ENCODE peak calls at places on chromosomes 1 and 21, in nine cellular contexts. I is progenitor cell of endocrine pancreas, G is ovary, J is lower lobe of right lung, W is AG09309, U is WERI-Rb-1, Z is RWPE1, A is glutamatergic neuron, R is uterus. K is an unnamed sample.
A peak's percentile ranks its signal among the peaks of the same experiment; 100 is the strongest.

GRCh38 chr21:33976980-33977720 is 61.5 kb upstream of the ATP5PO start:
- DNase-seq in J (no peak), U (no peak), I (no peak), R (no peak), G (no peak), A (no peak), W (no peak), Z (no peak), K (peak; percentile 30)

GRCh38 chr1:190578531-190578930 is 100.9 kb upstream of the BRINP3 start:
- DNase-seq in W (no peak), G (no peak), Z (no peak), A (no peak), J (no peak), R (no peak), U (no peak), I (no peak), K (no peak)

GRCh38 chr1:5740865-5741860 is 251.1 kb downstream of the NPHP4 start:
- DNase-seq in U (no peak), I (no peak), J (peak; percentile 15), W (no peak), Z (no peak), R (no peak), G (no peak), A (no peak), K (no peak)

GRCh38 chr1:224180783-224181452 is 2.1 kb upstream of the DEGS1 start:
- DNase-seq in R (no peak), G (no peak), J (no peak), W (no peak), U (no peak), I (no peak), A (no peak), Z (no peak), K (no peak)

GRCh38 chr21:21468003-21468402 is 469.8 kb downstream of the NCAM2 start:
- DNase-seq in U (no peak), I (no peak), G (no peak), W (no peak), A (no peak), J (no peak), R (no peak), Z (no peak), K (no peak)

GRCh38 chr1:202770135-202770534 is 38.1 kb downstream of the KDM5B start:
- DNase-seq in J (no peak), W (no peak), Z (no peak), A (no peak), G (no peak), I (no peak), U (no peak), R (no peak), K (no peak)

GRCh38 chr1:27650527-27651175 is 15.7 kb upstream of the FGR start:
- DNase-seq in J (no peak), Z (no peak), R (no peak), W (no peak), I (no peak), U (no peak), G (no peak), A (no peak), K (no peak)

GRCh38 chr1:92030701-92031107 is 919 bp downstream of the EPHX4 start:
- DNase-seq in G (no peak), J (no peak), W (no peak), U (no peak), Z (peak; percentile 34), A (no peak), I (no peak), R (no peak), K (no peak)

GRCh38 chr21:41778974-41779600 is 12.2 kb upstream of the RIPK4 start:
- DNase-seq in A (no peak), I (no peak), Z (no peak), J (no peak), R (no peak), U (peak; percentile 40), G (no peak), W (no peak), K (no peak)

GRCh38 chr1:13832100-13832499 is 132.1 kb downstream of the PRDM2 start:
- DNase-seq in W (no peak), U (no peak), G (no peak), J (no peak), R (no peak), Z (no peak), A (no peak), I (no peak), K (no peak)

GRCh38 chr1:68347415-68347814 is 102.3 kb downstream of the RPE65 start:
- DNase-seq in R (no peak), A (no peak), J (peak; percentile 62), U (no peak), G (no peak), Z (no peak), W (no peak), I (no peak), K (no peak)

GRCh38 chr1:7517611-7518330 is 253.3 kb upstream of the VAMP3 start:
- DNase-seq in G (no peak), W (no peak), U (no peak), A (no peak), Z (no peak), J (peak; percentile 6), I (no peak), R (no peak), K (no peak)

GRCh38 chr1:179083533-179083932 is 1.7 kb downstream of the TOR3A start:
- DNase-seq in U (no peak), A (no peak), R (no peak), I (no peak), Z (no peak), G (no peak), J (no peak), W (no peak), K (no peak)

GRCh38 chr1:47563206-47563605 is 125.4 kb downstream of the FOXD2 start:
- DNase-seq in I (no peak), J (no peak), U (no peak), G (no peak), Z (no peak), W (no peak), A (no peak), R (no peak), K (no peak)

GRCh38 chr1:31765516-31765915 is 1.4 kb upstream of the ADGRB2 start:
- DNase-seq in W (no peak), Z (no peak), G (no peak), A (no peak), I (no peak), U (peak; percentile 50), J (no peak), R (no peak), K (no peak)

GRCh38 chr1:31763671-31764306 is 351 bp downstream of the ADGRB2 start:
- DNase-seq in I (no peak), U (no peak), J (no peak), W (no peak), Z (no peak), R (no peak), A (no peak), G (no peak), K (no peak)

GRCh38 chr1:31762726-31763670 is 1.1 kb downstream of the ADGRB2 start:
- DNase-seq in I (peak; percentile 69), R (peak; percentile 61), A (peak; percentile 87), Z (peak; percentile 73), G (no peak), U (peak; percentile 81), J (peak; percentile 72), W (no peak), K (peak; percentile 95)

GRCh38 chr1:31765041-31765467 is 914 bp upstream of the ADGRB2 start:
- DNase-seq in I (no peak), J (no peak), R (no peak), U (peak; percentile 71), Z (no peak), G (no peak), A (peak; percentile 72), W (no peak), K (no peak)

DNA sequence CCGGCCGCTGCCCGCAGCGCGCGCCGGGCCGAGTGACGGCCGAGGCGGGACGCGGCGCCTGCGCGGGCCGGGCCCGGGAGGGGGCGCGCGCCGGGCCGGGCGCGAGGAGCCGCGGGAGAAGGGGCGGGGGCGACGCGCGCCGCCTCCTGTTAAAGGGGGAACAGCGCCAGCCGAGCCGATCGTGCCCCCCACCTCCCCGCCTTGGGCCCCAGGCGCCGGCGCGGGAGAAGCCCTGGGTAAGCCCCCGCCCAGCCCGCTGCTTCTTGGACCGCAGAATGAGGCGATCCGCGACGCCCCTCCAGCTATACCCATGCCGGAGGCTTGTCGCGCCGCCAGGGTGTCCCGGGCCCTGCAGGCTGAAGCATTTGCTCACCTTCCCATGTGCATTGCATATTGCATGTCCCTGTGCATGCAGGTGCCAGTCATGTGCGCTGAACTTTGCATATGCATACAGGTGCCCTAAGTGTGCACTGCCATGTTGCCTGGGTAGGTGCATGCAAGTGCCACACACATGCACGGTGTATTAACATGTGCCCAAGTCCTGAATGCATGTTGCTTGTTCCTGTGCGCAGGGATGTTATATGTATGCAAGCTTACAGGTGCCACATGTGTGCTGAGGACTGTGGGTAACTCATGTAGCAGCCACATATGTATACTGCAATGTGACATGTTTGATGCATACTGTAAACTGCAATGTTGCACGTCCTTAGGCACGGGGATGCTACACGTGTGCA is at the start of gene ADGRB2:
- DNase-seq in Z (no peak), R (no peak), A (peak; percentile 64), W (no peak), U (peak; percentile 46), G (no peak), J (no peak), I (peak; percentile 28), K (no peak)
- TF ChIP-seq CTCF in Z (peak; percentile 50), R (peak; percentile 11), A (peak; percentile 0), W (peak; percentile 5), U (peak; percentile 2), G (no peak), J (no peak), I (no peak), K (peak; percentile 10)

GRCh38 chr1:208309771-208310170 is 65.6 kb upstream of the PLXNA2 start:
- DNase-seq in W (no peak), A (no peak), R (no peak), U (no peak), Z (no peak), J (no peak), I (no peak), G (no peak), K (no peak)
- TF ChIP-seq CTCF in W (no peak), A (no peak), R (no peak), U (no peak), Z (no peak), J (no peak), I (no peak), G (no peak), K (no peak)

GRCh38 chr1:87781589-87781988 is 452.9 kb downstream of the LMO4 start:
- DNase-seq in Z (no peak), G (no peak), I (no peak), R (no peak), W (no peak), J (no peak), A (no peak), U (no peak), K (no peak)

GRCh38 chr1:87783315-87783714 is 454.6 kb downstream of the LMO4 start:
- DNase-seq in R (no peak), J (no peak), A (no peak), Z (no peak), U (no peak), I (no peak), G (no peak), W (no peak), K (no peak)

GRCh38 chr1:87778896-87779295 is 450.2 kb downstream of the LMO4 start:
- DNase-seq in Z (no peak), R (no peak), J (no peak), G (no peak), U (no peak), I (no peak), W (no peak), A (no peak), K (no peak)
- TF ChIP-seq CTCF in Z (no peak), R (no peak), J (no peak), G (no peak), U (no peak), I (no peak), W (no peak), A (no peak), K (no peak)

GRCh38 chr1:40310983-40311642 is 6.0 kb downstream of the COL9A2 start:
- DNase-seq in I (no peak), G (no peak), Z (no peak), U (no peak), A (no peak), W (no peak), R (no peak), J (no peak), K (no peak)
- TF ChIP-seq CTCF in I (no peak), G (no peak), Z (no peak), U (peak; percentile 19), A (no peak), W (no peak), R (no peak), J (no peak), K (no peak)

K was measured in osteocyte.